ENCODE peak calls at places on chromosomes 5 and 9, in five cellular contexts. One of them, this sample, is unnamed.

GRCh38 chr5:109318455-109319108 is 91.2 kb downstream of the PJA2 start:
- DNase-seq in stomach: no peak
- DNase-seq in body of pancreas: no peak
- DNase-seq in mucosa of descending colon: no peak
- DNase-seq in breast epithelium: no peak
- DNase-seq in this sample: no peak

GRCh38 chr5:59745422-59745863 is 148.1 kb downstream of the PDE4D start:
- DNase-seq in stomach: peak
- DNase-seq in body of pancreas: peak
- DNase-seq in mucosa of descending colon: no peak
- DNase-seq in breast epithelium: no peak
- DNase-seq in this sample: peak

GRCh38 chr9:98429613-98430012 is 174.2 kb upstream of the TBC1D2 start:
- DNase-seq in stomach: no peak
- DNase-seq in body of pancreas: no peak
- DNase-seq in mucosa of descending colon: no peak
- DNase-seq in breast epithelium: no peak
- DNase-seq in this sample: peak

GRCh38 chr9:69097053-69097452 is 61.5 kb downstream of the FXN start:
- DNase-seq in stomach: no peak
- DNase-seq in body of pancreas: no peak
- DNase-seq in mucosa of descending colon: peak
- DNase-seq in breast epithelium: no peak
- DNase-seq in this sample: peak

GRCh38 chr5:161051920-161052500 is 200.0 kb upstream of the ATP10B start:
- DNase-seq in stomach: no peak
- DNase-seq in body of pancreas: no peak
- DNase-seq in mucosa of descending colon: no peak
- DNase-seq in breast epithelium: no peak
- DNase-seq in this sample: peak

GRCh38 chr5:50435131-50435530 is 6.0 kb downstream of the EMB start:
- DNase-seq in stomach: no peak
- DNase-seq in body of pancreas: no peak
- DNase-seq in mucosa of descending colon: no peak
- DNase-seq in breast epithelium: no peak
- DNase-seq in this sample: no peak

GRCh38 chr9:61669352-61669751 is 479.5 kb downstream of the SPATA31A7 start:
- DNase-seq in stomach: no peak
- DNase-seq in body of pancreas: no peak
- DNase-seq in mucosa of descending colon: no peak
- DNase-seq in breast epithelium: no peak
- DNase-seq in this sample: no peak

GRCh38 chr5:141872496-141873356 is 5.5 kb downstream of the PCDH1 start:
- DNase-seq in stomach: no peak
- DNase-seq in body of pancreas: no peak
- DNase-seq in mucosa of descending colon: peak
- DNase-seq in breast epithelium: peak
- DNase-seq in this sample: no peak

GRCh38 chr9:63816742-63817621 is 1468.0 kb downstream of the FOXD4L5 start:
- DNase-seq in stomach: peak
- DNase-seq in body of pancreas: peak
- DNase-seq in mucosa of descending colon: peak
- DNase-seq in breast epithelium: peak
- DNase-seq in this sample: peak

GRCh38 chr5:126139086-126139485 is 284.1 kb upstream of the GRAMD2B start:
- DNase-seq in stomach: no peak
- DNase-seq in body of pancreas: no peak
- DNase-seq in mucosa of descending colon: no peak
- DNase-seq in breast epithelium: no peak
- DNase-seq in this sample: peak

GRCh38 chr9:8349928-8350327 is 550.4 kb upstream of the DMAC1 start:
- DNase-seq in stomach: no peak
- DNase-seq in body of pancreas: no peak
- DNase-seq in mucosa of descending colon: no peak
- DNase-seq in breast epithelium: no peak
- DNase-seq in this sample: no peak

GRCh38 chr9:134870311-134870694 is 10.3 kb upstream of the FCN2 start:
- DNase-seq in stomach: no peak
- DNase-seq in body of pancreas: no peak
- DNase-seq in mucosa of descending colon: no peak
- DNase-seq in breast epithelium: no peak
- DNase-seq in this sample: no peak

GRCh38 chr9:37976714-37977477 is 73.0 kb upstream of the SLC25A51 start:
- DNase-seq in stomach: no peak
- DNase-seq in body of pancreas: peak
- DNase-seq in mucosa of descending colon: no peak
- DNase-seq in breast epithelium: no peak
- DNase-seq in this sample: peak

GRCh38 chr9:128341435-128341849 is 1.1 kb downstream of the SLC27A4 start:
- DNase-seq in stomach: peak
- DNase-seq in body of pancreas: peak
- DNase-seq in mucosa of descending colon: peak
- DNase-seq in breast epithelium: peak
- DNase-seq in this sample: peak

GRCh38 chr9:128684325-128685021 is 4.5 kb upstream of the SET start:
- DNase-seq in stomach: peak
- DNase-seq in body of pancreas: peak
- DNase-seq in mucosa of descending colon: peak
- DNase-seq in breast epithelium: peak
- DNase-seq in this sample: peak

GRCh38 chr5:1794896-1795290 is 4.7 kb downstream of the MRPL36 start:
- DNase-seq in stomach: no peak
- DNase-seq in body of pancreas: no peak
- DNase-seq in mucosa of descending colon: no peak
- DNase-seq in breast epithelium: no peak
- DNase-seq in this sample: no peak

GRCh38 chr5:39476466-39477215 is 51.9 kb upstream of the DAB2 start:
- DNase-seq in stomach: no peak
- DNase-seq in body of pancreas: no peak
- DNase-seq in mucosa of descending colon: no peak
- DNase-seq in breast epithelium: no peak
- DNase-seq in this sample: peak

GRCh38 chr5:180423598-180423997 is 70.5 kb upstream of the GFPT2 start:
- DNase-seq in stomach: no peak
- DNase-seq in body of pancreas: no peak
- DNase-seq in mucosa of descending colon: no peak
- DNase-seq in breast epithelium: no peak
- DNase-seq in this sample: no peak

GRCh38 chr9:38681747-38682227 is 38.1 kb downstream of the FAM240B start:
- DNase-seq in stomach: no peak
- DNase-seq in body of pancreas: no peak
- DNase-seq in mucosa of descending colon: no peak
- DNase-seq in breast epithelium: no peak
- DNase-seq in this sample: peak

GRCh38 chr9:74404620-74405019 is 92.5 kb upstream of the RORB start:
- DNase-seq in stomach: no peak
- DNase-seq in body of pancreas: no peak
- DNase-seq in mucosa of descending colon: no peak
- DNase-seq in breast epithelium: no peak
- DNase-seq in this sample: no peak

GRCh38 chr5:139702548-139702947 is 54.4 kb downstream of the CXXC5 start:
- DNase-seq in stomach: no peak
- DNase-seq in body of pancreas: no peak
- DNase-seq in mucosa of descending colon: no peak
- DNase-seq in breast epithelium: no peak
- DNase-seq in this sample: no peak

GRCh38 chr9:130443840-130444492 is 795 bp upstream of the ASS1 start:
- DNase-seq in stomach: no peak
- DNase-seq in body of pancreas: peak
- DNase-seq in mucosa of descending colon: peak
- DNase-seq in breast epithelium: no peak
- DNase-seq in this sample: peak

GRCh38 chr5:68543212-68543611 is 327.7 kb downstream of the PIK3R1 start:
- DNase-seq in stomach: no peak
- DNase-seq in body of pancreas: no peak
- DNase-seq in mucosa of descending colon: no peak
- DNase-seq in breast epithelium: no peak
- DNase-seq in this sample: no peak

GRCh38 chr5:37071901-37072581 is 177.1 kb downstream of the CPLANE1 start:
- DNase-seq in stomach: no peak
- DNase-seq in body of pancreas: no peak
- DNase-seq in mucosa of descending colon: no peak
- DNase-seq in breast epithelium: no peak
- DNase-seq in this sample: peak

GRCh38 chr5:150521939-150522503 is 14.1 kb downstream of the NDST1 start:
- DNase-seq in stomach: no peak
- DNase-seq in body of pancreas: no peak
- DNase-seq in mucosa of descending colon: no peak
- DNase-seq in breast epithelium: no peak
- DNase-seq in this sample: no peak

GRCh38 chr9:112945620-112946208 is 55.0 kb upstream of the SLC46A2 start:
- DNase-seq in stomach: no peak
- DNase-seq in body of pancreas: no peak
- DNase-seq in mucosa of descending colon: peak
- DNase-seq in breast epithelium: no peak
- DNase-seq in this sample: no peak

DNA sequence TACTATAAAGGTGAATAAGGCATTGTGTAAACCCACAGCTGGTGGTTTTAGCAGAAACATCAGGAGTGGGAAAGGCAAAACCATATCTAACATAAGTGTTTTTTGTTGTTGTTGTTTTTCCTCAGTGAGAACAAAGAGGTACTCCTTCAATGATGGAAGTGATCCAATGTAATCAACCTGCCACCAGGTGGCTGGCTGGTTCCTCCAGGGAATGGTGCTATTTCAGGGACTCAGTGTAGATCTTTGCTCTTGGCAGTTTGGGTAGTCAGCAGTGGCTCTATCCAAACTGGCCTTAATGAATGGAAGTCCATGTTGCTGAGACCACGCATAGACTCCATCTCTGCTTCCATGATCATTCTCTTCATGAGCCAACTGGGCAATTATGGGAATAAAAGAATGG is 10.8 kb downstream of the DMRTA1 start:
- DNase-seq in stomach: no peak
- DNase-seq in body of pancreas: no peak
- DNase-seq in mucosa of descending colon: no peak
- DNase-seq in breast epithelium: no peak
- DNase-seq in this sample: no peak
- TF ChIP-seq CTCF in stomach: no peak
- TF ChIP-seq CTCF in body of pancreas: peak
- TF ChIP-seq CTCF in mucosa of descending colon: no peak
- TF ChIP-seq CTCF in breast epithelium: no peak
- TF ChIP-seq CTCF in this sample: no peak

GRCh38 chr9:96490534-96491078 is 40.6 kb downstream of the HABP4 start:
- DNase-seq in stomach: no peak
- DNase-seq in body of pancreas: no peak
- DNase-seq in mucosa of descending colon: no peak
- DNase-seq in breast epithelium: no peak
- DNase-seq in this sample: no peak

GRCh38 chr9:96491079-96491879 is 41.3 kb downstream of the HABP4 start:
- DNase-seq in stomach: no peak
- DNase-seq in body of pancreas: no peak
- DNase-seq in mucosa of descending colon: no peak
- DNase-seq in breast epithelium: no peak
- DNase-seq in this sample: no peak

GRCh38 chr9:96487949-96488348 is 38.0 kb downstream of the HABP4 start:
- DNase-seq in stomach: no peak
- DNase-seq in body of pancreas: no peak
- DNase-seq in mucosa of descending colon: no peak
- DNase-seq in breast epithelium: no peak
- DNase-seq in this sample: peak

GRCh38 chr9:96491880-96492525 is 42.0 kb downstream of the HABP4 start:
- DNase-seq in stomach: peak
- DNase-seq in body of pancreas: no peak
- DNase-seq in mucosa of descending colon: no peak
- DNase-seq in breast epithelium: no peak
- DNase-seq in this sample: no peak

GRCh38 chr9:96489482-96489979 is 39.6 kb downstream of the HABP4 start:
- DNase-seq in stomach: no peak
- DNase-seq in body of pancreas: no peak
- DNase-seq in mucosa of descending colon: no peak
- DNase-seq in breast epithelium: no peak
- DNase-seq in this sample: no peak
- H3K4me3 ChIP-seq in stomach: no peak
- H3K4me3 ChIP-seq in body of pancreas: no peak
- H3K4me3 ChIP-seq in mucosa of descending colon: no peak
- H3K4me3 ChIP-seq in breast epithelium: no peak
- H3K4me3 ChIP-seq in this sample: no peak

GRCh38 chr9:36021968-36022367 is 14.7 kb upstream of the RECK start:
- DNase-seq in stomach: no peak
- DNase-seq in body of pancreas: no peak
- DNase-seq in mucosa of descending colon: no peak
- DNase-seq in breast epithelium: no peak
- DNase-seq in this sample: no peak

GRCh38 chr9:36018755-36019720 is 17.7 kb upstream of the RECK start:
- DNase-seq in stomach: no peak
- DNase-seq in body of pancreas: no peak
- DNase-seq in mucosa of descending colon: no peak
- DNase-seq in breast epithelium: no peak
- DNase-seq in this sample: no peak

GRCh38 chr9:36025751-36026150 is 11.0 kb upstream of the RECK start:
- DNase-seq in stomach: no peak
- DNase-seq in body of pancreas: no peak
- DNase-seq in mucosa of descending colon: no peak
- DNase-seq in breast epithelium: no peak
- DNase-seq in this sample: no peak

GRCh38 chr9:36018129-36018528 is 18.6 kb upstream of the RECK start:
- DNase-seq in stomach: no peak
- DNase-seq in body of pancreas: no peak
- DNase-seq in mucosa of descending colon: no peak
- DNase-seq in breast epithelium: no peak
- DNase-seq in this sample: no peak

DNA sequence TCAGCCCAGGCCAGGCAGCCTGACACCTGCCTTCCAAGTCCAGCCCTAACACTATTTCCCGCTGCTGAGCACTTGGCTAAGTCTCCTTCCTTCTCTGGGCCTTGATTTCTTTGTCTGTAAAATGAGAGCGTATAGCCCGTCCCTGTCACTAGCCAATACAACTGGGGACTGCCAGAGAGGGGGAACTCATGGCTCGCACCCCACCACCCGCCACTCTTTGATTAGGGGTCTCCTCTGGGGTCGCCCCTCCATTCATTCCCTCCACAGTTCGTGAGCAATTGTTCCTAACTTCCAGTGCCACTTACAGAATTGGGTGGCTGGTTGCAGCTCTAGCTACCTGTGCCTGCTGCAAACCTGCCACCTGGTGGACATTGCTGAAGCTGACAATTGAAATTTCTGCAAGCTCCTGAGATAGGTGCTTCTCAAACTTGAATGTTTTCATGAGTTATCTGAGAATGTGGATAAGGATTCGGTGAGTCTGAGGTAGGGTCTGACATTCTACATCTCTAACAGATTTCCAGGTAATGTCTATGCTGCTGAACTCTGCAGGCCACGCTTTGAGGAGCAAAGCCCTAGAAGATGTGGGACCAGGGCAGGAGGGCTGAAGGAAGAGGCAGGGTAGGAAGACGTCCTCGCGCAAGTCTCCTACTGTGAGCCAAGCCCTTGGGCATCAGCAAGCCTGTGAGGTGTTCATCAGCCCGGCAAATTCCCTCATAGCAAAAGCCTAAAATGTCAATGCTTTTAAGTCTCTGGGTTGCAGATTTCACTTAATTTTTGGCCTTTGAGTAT is 13.3 kb upstream of the RECK start:
- DNase-seq in stomach: peak
- DNase-seq in body of pancreas: peak
- DNase-seq in mucosa of descending colon: peak
- DNase-seq in breast epithelium: peak
- DNase-seq in this sample: peak
- TF ChIP-seq CTCF in stomach: peak
- TF ChIP-seq CTCF in body of pancreas: peak
- TF ChIP-seq CTCF in mucosa of descending colon: peak
- TF ChIP-seq CTCF in breast epithelium: peak
- TF ChIP-seq CTCF in this sample: peak

GRCh38 chr9:126062158-126062929 is 264.3 kb upstream of the MVB12B start:
- DNase-seq in stomach: no peak
- DNase-seq in body of pancreas: no peak
- DNase-seq in mucosa of descending colon: no peak
- DNase-seq in breast epithelium: no peak
- DNase-seq in this sample: no peak
- H3K4me3 ChIP-seq in stomach: no peak
- H3K4me3 ChIP-seq in body of pancreas: no peak
- H3K4me3 ChIP-seq in mucosa of descending colon: no peak
- H3K4me3 ChIP-seq in breast epithelium: no peak
- H3K4me3 ChIP-seq in this sample: no peak

This sample was measured in fibroblast of mammary gland.